ENCODE peak calls at places on chromosome 6, in seven cellular contexts. One of them, this sample, is unnamed.

GRCh38 chr6:140623498-140623897 is 1249.0 kb upstream of the CITED2 start:
- DNase-seq in mammary epithelial cell: peak; percentile 71
- DNase-seq in PC-3: peak; percentile 62
- DNase-seq in IMR-90: peak; percentile 93
- DNase-seq in prostate gland: no peak
- DNase-seq in heart left ventricle: no peak
- DNase-seq in cardiac muscle cell: no peak
- DNase-seq in this sample: peak; percentile 31

GRCh38 chr6:47464052-47464451 is 13.5 kb upstream of the CD2AP start:
- DNase-seq in PC-3: peak; percentile 92
- DNase-seq in prostate gland: no peak
- DNase-seq in mammary epithelial cell: peak; percentile 24
- DNase-seq in heart left ventricle: no peak
- DNase-seq in cardiac muscle cell: no peak
- DNase-seq in IMR-90: no peak
- DNase-seq in this sample: peak; percentile 44

GRCh38 chr6:51350308-51350904 is 531.7 kb downstream of the TFAP2B start:
- DNase-seq in cardiac muscle cell: peak; percentile 3
- DNase-seq in heart left ventricle: no peak
- DNase-seq in prostate gland: no peak
- DNase-seq in IMR-90: no peak
- DNase-seq in PC-3: peak; percentile 45
- DNase-seq in mammary epithelial cell: no peak
- DNase-seq in this sample: no peak

GRCh38 chr6:106185626-106186025 is 99.5 kb downstream of the PRDM1 start:
- DNase-seq in prostate gland: no peak
- DNase-seq in IMR-90: no peak
- DNase-seq in cardiac muscle cell: no peak
- DNase-seq in PC-3: no peak
- DNase-seq in mammary epithelial cell: no peak
- DNase-seq in heart left ventricle: no peak
- DNase-seq in this sample: no peak

GRCh38 chr6:11042750-11043551 is 1.2 kb downstream of the ELOVL2 start:
- DNase-seq in prostate gland: no peak
- DNase-seq in PC-3: no peak
- DNase-seq in IMR-90: peak; percentile 44
- DNase-seq in cardiac muscle cell: no peak
- DNase-seq in heart left ventricle: no peak
- DNase-seq in mammary epithelial cell: no peak
- DNase-seq in this sample: no peak

GRCh38 chr6:91669154-91669903 is 1082.5 kb upstream of the MAP3K7 start:
- DNase-seq in IMR-90: no peak
- DNase-seq in prostate gland: no peak
- DNase-seq in heart left ventricle: no peak
- DNase-seq in mammary epithelial cell: no peak
- DNase-seq in cardiac muscle cell: peak; percentile 71
- DNase-seq in PC-3: no peak
- DNase-seq in this sample: no peak

GRCh38 chr6:34070315-34071110 is 75.4 kb downstream of the GRM4 start:
- DNase-seq in PC-3: no peak
- DNase-seq in prostate gland: no peak
- DNase-seq in cardiac muscle cell: no peak
- DNase-seq in IMR-90: no peak
- DNase-seq in mammary epithelial cell: no peak
- DNase-seq in heart left ventricle: no peak
- DNase-seq in this sample: no peak

GRCh38 chr6:136123464-136123863 is 126.6 kb downstream of the MTFR2 start:
- DNase-seq in prostate gland: no peak
- DNase-seq in mammary epithelial cell: peak; percentile 39
- DNase-seq in PC-3: peak; percentile 60
- DNase-seq in IMR-90: peak; percentile 73
- DNase-seq in heart left ventricle: no peak
- DNase-seq in cardiac muscle cell: no peak
- DNase-seq in this sample: peak; percentile 35

GRCh38 chr6:87756858-87757257 is 54.8 kb upstream of the AKIRIN2 start:
- DNase-seq in mammary epithelial cell: peak; percentile 93
- DNase-seq in heart left ventricle: no peak
- DNase-seq in IMR-90: peak; percentile 83
- DNase-seq in cardiac muscle cell: no peak
- DNase-seq in prostate gland: no peak
- DNase-seq in PC-3: peak; percentile 50
- DNase-seq in this sample: peak; percentile 62

GRCh38 chr6:13979284-13980171 is 54.8 kb downstream of the RNF182 start:
- DNase-seq in mammary epithelial cell: no peak
- DNase-seq in PC-3: no peak
- DNase-seq in IMR-90: no peak
- DNase-seq in cardiac muscle cell: no peak
- DNase-seq in heart left ventricle: no peak
- DNase-seq in prostate gland: no peak
- DNase-seq in this sample: no peak

GRCh38 chr6:135114355-135115145 is 59.9 kb upstream of the HBS1L start:
- DNase-seq in heart left ventricle: no peak
- DNase-seq in mammary epithelial cell: no peak
- DNase-seq in cardiac muscle cell: no peak
- DNase-seq in IMR-90: no peak
- DNase-seq in prostate gland: no peak
- DNase-seq in PC-3: no peak
- DNase-seq in this sample: no peak

GRCh38 chr6:32685603-32686002 is 19.1 kb upstream of the HLA-DQB1 start:
- DNase-seq in mammary epithelial cell: peak; percentile 68
- DNase-seq in IMR-90: peak; percentile 39
- DNase-seq in heart left ventricle: no peak
- DNase-seq in prostate gland: no peak
- DNase-seq in cardiac muscle cell: no peak
- DNase-seq in PC-3: no peak
- DNase-seq in this sample: no peak

GRCh38 chr6:162698004-162698403 is 29.6 kb downstream of the PRKN start:
- DNase-seq in IMR-90: no peak
- DNase-seq in cardiac muscle cell: no peak
- DNase-seq in prostate gland: no peak
- DNase-seq in heart left ventricle: no peak
- DNase-seq in mammary epithelial cell: no peak
- DNase-seq in PC-3: no peak
- DNase-seq in this sample: no peak

GRCh38 chr6:163170294-163170883 is 244.1 kb upstream of the QKI start:
- DNase-seq in IMR-90: no peak
- DNase-seq in heart left ventricle: no peak
- DNase-seq in cardiac muscle cell: no peak
- DNase-seq in PC-3: peak; percentile 33
- DNase-seq in prostate gland: no peak
- DNase-seq in mammary epithelial cell: no peak
- DNase-seq in this sample: no peak

GRCh38 chr6:169845426-169846285 is 94.2 kb downstream of the ERMARD start:
- DNase-seq in prostate gland: no peak
- DNase-seq in IMR-90: no peak
- DNase-seq in cardiac muscle cell: no peak
- DNase-seq in heart left ventricle: no peak
- DNase-seq in mammary epithelial cell: no peak
- DNase-seq in PC-3: no peak
- DNase-seq in this sample: no peak

GRCh38 chr6:151681426-151682059 is 125.9 kb upstream of the ESR1 start:
- DNase-seq in PC-3: no peak
- DNase-seq in heart left ventricle: peak; percentile 14
- DNase-seq in IMR-90: no peak
- DNase-seq in prostate gland: no peak
- DNase-seq in cardiac muscle cell: no peak
- DNase-seq in mammary epithelial cell: no peak
- DNase-seq in this sample: no peak

GRCh38 chr6:12458558-12458957 is 168.4 kb downstream of the EDN1 start:
- DNase-seq in IMR-90: no peak
- DNase-seq in cardiac muscle cell: no peak
- DNase-seq in PC-3: no peak
- DNase-seq in prostate gland: no peak
- DNase-seq in heart left ventricle: no peak
- DNase-seq in mammary epithelial cell: no peak
- DNase-seq in this sample: no peak

GRCh38 chr6:110348956-110349565 is 9.1 kb downstream of the METTL24 start:
- DNase-seq in PC-3: no peak
- DNase-seq in IMR-90: no peak
- DNase-seq in heart left ventricle: no peak
- DNase-seq in cardiac muscle cell: no peak
- DNase-seq in prostate gland: no peak
- DNase-seq in mammary epithelial cell: no peak
- DNase-seq in this sample: no peak

GRCh38 chr6:166173292-166173951 is 5.8 kb upstream of the TBXT start:
- DNase-seq in cardiac muscle cell: peak; percentile 61
- DNase-seq in mammary epithelial cell: no peak
- DNase-seq in prostate gland: no peak
- DNase-seq in heart left ventricle: no peak
- DNase-seq in IMR-90: no peak
- DNase-seq in PC-3: no peak
- DNase-seq in this sample: no peak

GRCh38 chr6:121506761-121507754 is 71.6 kb downstream of the GJA1 start:
- DNase-seq in IMR-90: peak; percentile 85
- DNase-seq in prostate gland: no peak
- DNase-seq in heart left ventricle: no peak
- DNase-seq in cardiac muscle cell: peak; percentile 3
- DNase-seq in mammary epithelial cell: peak; percentile 68
- DNase-seq in PC-3: no peak
- DNase-seq in this sample: peak; percentile 38

GRCh38 chr6:131001945-131002661 is 60.9 kb downstream of the EPB41L2 start:
- DNase-seq in PC-3: no peak
- DNase-seq in prostate gland: no peak
- DNase-seq in heart left ventricle: no peak
- DNase-seq in IMR-90: peak; percentile 44
- DNase-seq in mammary epithelial cell: no peak
- DNase-seq in cardiac muscle cell: no peak
- DNase-seq in this sample: no peak
- H3K27ac ChIP-seq in PC-3: no peak overlapping the region
- H3K27ac ChIP-seq in prostate gland: no peak overlapping the region
- H3K27ac ChIP-seq in heart left ventricle: no peak overlapping the region
- H3K27ac ChIP-seq in IMR-90: peak overlapping the region; percentile 66
- H3K27ac ChIP-seq in mammary epithelial cell: peak overlapping the region; percentile 68
- H3K27ac ChIP-seq in cardiac muscle cell: no peak overlapping the region
- H3K27ac ChIP-seq in this sample: no peak overlapping the region

DNA sequence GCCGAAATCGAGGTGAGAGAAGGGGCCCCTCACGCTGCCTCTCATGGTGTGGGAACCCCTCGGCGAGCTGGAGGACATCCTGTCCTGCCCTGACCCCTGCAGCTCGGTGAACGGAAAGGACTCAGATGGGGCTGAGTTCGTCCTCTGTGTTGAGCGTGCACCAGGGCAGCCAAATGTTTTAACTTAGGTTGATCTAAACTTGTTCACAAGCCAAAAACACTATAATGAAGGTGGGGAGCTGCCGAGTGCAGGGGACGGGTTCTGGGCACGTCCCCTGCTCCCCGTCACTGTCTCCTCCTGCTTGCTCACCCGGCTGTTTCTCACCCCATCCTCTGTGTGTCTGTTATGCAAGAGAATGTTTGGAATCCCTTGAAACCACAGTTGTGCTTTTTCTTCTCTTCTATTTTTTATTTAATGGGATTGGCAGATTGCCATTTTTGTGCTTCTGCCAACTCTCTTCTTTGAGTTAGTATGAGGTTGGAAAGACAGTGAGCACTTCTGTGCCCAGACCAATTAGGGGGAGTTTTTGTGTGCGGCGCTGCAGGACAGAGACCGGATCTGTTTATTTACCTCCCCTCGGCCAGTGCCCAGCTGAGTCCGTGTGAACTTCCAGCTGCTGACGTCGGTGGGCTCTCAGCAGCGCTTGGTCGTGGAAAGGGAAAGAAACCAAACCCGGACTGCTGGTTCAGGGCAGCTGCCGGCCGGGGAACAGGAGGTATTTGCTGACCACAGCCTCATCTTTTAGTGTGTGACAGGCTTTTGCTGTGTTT is 158.1 kb downstream of the DTNBP1 start:
- DNase-seq in mammary epithelial cell: peak; percentile 92
- DNase-seq in IMR-90: peak; percentile 98
- DNase-seq in prostate gland: peak; percentile 86
- DNase-seq in cardiac muscle cell: no peak
- DNase-seq in PC-3: peak; percentile 97
- DNase-seq in heart left ventricle: peak; percentile 75
- DNase-seq in this sample: peak; percentile 88
- H3K4me1 ChIP-seq in mammary epithelial cell: peaks cover 19% of the 10 kb centered on the region
- H3K4me1 ChIP-seq in IMR-90: peaks cover 36% of the 10 kb centered on the region
- H3K4me1 ChIP-seq in prostate gland: peaks cover 19% of the 10 kb centered on the region
- H3K4me1 ChIP-seq in cardiac muscle cell: no peaks in the 10 kb centered on the region
- H3K4me1 ChIP-seq in PC-3: peaks cover 15% of the 10 kb centered on the region
- H3K4me1 ChIP-seq in heart left ventricle: peaks cover 47% of the 10 kb centered on the region
- H3K4me1 ChIP-seq in this sample: peaks cover 5% of the 10 kb centered on the region

DNA sequence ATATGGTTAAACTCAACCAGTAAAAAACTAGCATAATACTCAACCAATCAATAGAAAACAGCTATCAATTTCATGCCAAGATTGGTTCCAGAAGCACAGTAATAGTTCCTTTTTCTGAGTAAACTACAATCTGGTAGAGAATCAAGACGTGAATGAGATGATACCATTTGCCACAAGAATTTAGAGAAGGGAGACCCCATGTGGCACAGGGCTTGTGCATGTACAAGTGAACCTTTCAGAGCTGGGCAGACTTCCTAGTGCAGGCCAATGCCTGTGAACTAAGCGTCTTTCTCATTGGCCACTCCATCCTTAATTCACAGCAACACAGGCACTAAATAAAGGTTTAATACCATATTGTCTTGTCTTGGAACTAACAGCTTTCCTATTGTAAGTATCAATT is 213.5 kb downstream of the RFPL4B start:
- DNase-seq in prostate gland: no peak
- DNase-seq in mammary epithelial cell: no peak
- DNase-seq in cardiac muscle cell: no peak
- DNase-seq in PC-3: peak; percentile 6
- DNase-seq in heart left ventricle: no peak
- DNase-seq in IMR-90: no peak
- DNase-seq in this sample: no peak
- H3K27me3 ChIP-seq in prostate gland: no peaks in the 10 kb centered on the region
- H3K27me3 ChIP-seq in mammary epithelial cell: peaks cover 2% of the 10 kb centered on the region
- H3K27me3 ChIP-seq in cardiac muscle cell: no peaks in the 10 kb centered on the region
- H3K27me3 ChIP-seq in PC-3: no peaks in the 10 kb centered on the region
- H3K27me3 ChIP-seq in heart left ventricle: no peaks in the 10 kb centered on the region
- H3K27me3 ChIP-seq in IMR-90: no peaks in the 10 kb centered on the region
- H3K27me3 ChIP-seq in this sample: peaks cover 12% of the 10 kb centered on the region

GRCh38 chr6:158086706-158087518 is 81.2 kb downstream of the SERAC1 start:
- DNase-seq in heart left ventricle: peak; percentile 42
- DNase-seq in PC-3: no peak
- DNase-seq in IMR-90: no peak
- DNase-seq in mammary epithelial cell: no peak
- DNase-seq in cardiac muscle cell: no peak
- DNase-seq in prostate gland: no peak
- DNase-seq in this sample: no peak

GRCh38 chr6:158087519-158087867 is 80.6 kb downstream of the SERAC1 start:
- DNase-seq in mammary epithelial cell: no peak
- DNase-seq in cardiac muscle cell: no peak
- DNase-seq in heart left ventricle: no peak
- DNase-seq in PC-3: no peak
- DNase-seq in prostate gland: no peak
- DNase-seq in IMR-90: no peak
- DNase-seq in this sample: no peak

GRCh38 chr6:158083687-158084325 is 84.3 kb downstream of the SERAC1 start:
- DNase-seq in IMR-90: no peak
- DNase-seq in mammary epithelial cell: no peak
- DNase-seq in cardiac muscle cell: no peak
- DNase-seq in heart left ventricle: no peak
- DNase-seq in PC-3: no peak
- DNase-seq in prostate gland: no peak
- DNase-seq in this sample: no peak

GRCh38 chr6:158086054-158086705 is 81.9 kb downstream of the SERAC1 start:
- DNase-seq in mammary epithelial cell: no peak
- DNase-seq in cardiac muscle cell: no peak
- DNase-seq in heart left ventricle: no peak
- DNase-seq in PC-3: no peak
- DNase-seq in prostate gland: no peak
- DNase-seq in IMR-90: peak; percentile 64
- DNase-seq in this sample: no peak

GRCh38 chr6:158085261-158086053 is 82.6 kb downstream of the SERAC1 start:
- DNase-seq in IMR-90: no peak
- DNase-seq in prostate gland: no peak
- DNase-seq in mammary epithelial cell: no peak
- DNase-seq in PC-3: no peak
- DNase-seq in cardiac muscle cell: no peak
- DNase-seq in heart left ventricle: no peak
- DNase-seq in this sample: no peak
- H3K27ac ChIP-seq in IMR-90: no peak overlapping the region
- H3K27ac ChIP-seq in prostate gland: no peak overlapping the region
- H3K27ac ChIP-seq in mammary epithelial cell: no peak overlapping the region
- H3K27ac ChIP-seq in PC-3: no peak overlapping the region
- H3K27ac ChIP-seq in cardiac muscle cell: no peak overlapping the region
- H3K27ac ChIP-seq in heart left ventricle: no peak overlapping the region
- H3K27ac ChIP-seq in this sample: no peak overlapping the region